ENCODE peak calls at places on chromosomes 1 and 21, in seven cellular contexts. W is ureter, N is GM13976, F is WTC11, J is GM03348, X is epithelial cell of esophagus, U is suprapubic skin. E is an unnamed sample.

GRCh38 chr1:85319931-85320330 is 43.5 kb upstream of the BCL10 start:
- DNase-seq in N (no peak), U (no peak), J (no peak), X (peak; percentile 75), F (no peak), W (no peak), E (no peak)

GRCh38 chr1:233075045-233075444 is 124.6 kb downstream of the NTPCR start:
- DNase-seq in W (no peak), X (peak; percentile 73), J (peak; percentile 57), F (no peak), N (no peak), U (no peak), E (no peak)

GRCh38 chr1:21503706-21504377 is 5.4 kb upstream of the ALPL start:
- DNase-seq in F (no peak), N (no peak), W (no peak), J (no peak), X (no peak), U (peak; percentile 24), E (no peak)

GRCh38 chr1:2547210-2548067 is 8.7 kb upstream of the TNFRSF14 start:
- DNase-seq in F (no peak), W (no peak), N (peak; percentile 77), J (no peak), X (no peak), U (no peak), E (peak; percentile 80)

GRCh38 chr1:8214501-8215173 is 103.3 kb upstream of the SLC45A1 start:
- DNase-seq in U (no peak), X (no peak), J (no peak), F (no peak), N (no peak), W (no peak), E (no peak)

GRCh38 chr1:179706339-179706941 is 36.7 kb upstream of the FAM163A start:
- DNase-seq in U (no peak), F (peak; percentile 53), N (peak; percentile 54), X (peak; percentile 67), W (peak; percentile 55), J (peak; percentile 67), E (peak; percentile 36)

GRCh38 chr1:53508056-53508990 is 49.1 kb downstream of the DMRTB1 start:
- DNase-seq in F (no peak), X (no peak), J (no peak), W (no peak), U (no peak), N (no peak), E (no peak)

GRCh38 chr1:68570859-68571258 is 74.0 kb upstream of the DEPDC1 start:
- DNase-seq in U (no peak), N (no peak), X (no peak), W (no peak), F (no peak), J (no peak), E (no peak)

GRCh38 chr1:23790696-23791433 is at the start of gene LYPLA2:
- DNase-seq in W (peak; percentile 95), U (peak; percentile 97), J (peak; percentile 94), N (peak; percentile 94), X (peak; percentile 92), F (peak; percentile 90), E (peak; percentile 87)

GRCh38 chr1:41876533-41877445 is 41.9 kb downstream of the HIVEP3 start:
- DNase-seq in N (peak; percentile 40), X (no peak), F (no peak), U (no peak), J (peak; percentile 48), W (no peak), E (no peak)

GRCh38 chr1:28313710-28314510 is 14.9 kb upstream of the MED18 start:
- DNase-seq in X (peak; percentile 85), W (peak; percentile 75), F (no peak), N (no peak), J (peak; percentile 74), U (peak; percentile 69), E (no peak)

GRCh38 chr1:234973426-234974250 is 155.0 kb downstream of the TOMM20 start:
- DNase-seq in W (no peak), J (no peak), X (no peak), F (no peak), U (no peak), N (no peak), E (no peak)

GRCh38 chr1:22508329-22508728 is 55.0 kb upstream of the EPHA8 start:
- DNase-seq in J (no peak), U (no peak), F (no peak), W (no peak), X (no peak), N (no peak), E (no peak)

GRCh38 chr1:41282679-41283317 is 40.7 kb upstream of the SCMH1 start:
- DNase-seq in W (no peak), F (peak; percentile 73), U (no peak), X (peak; percentile 34), N (peak; percentile 70), J (peak; percentile 82), E (peak; percentile 15)

GRCh38 chr1:198498881-198499280 is 41.6 kb downstream of the ATP6V1G3 start:
- DNase-seq in W (no peak), F (no peak), U (no peak), N (no peak), J (no peak), X (peak; percentile 72), E (no peak)

GRCh38 chr21:31554511-31555022 is 104.9 kb upstream of the SOD1 start:
- DNase-seq in F (no peak), J (peak; percentile 43), W (no peak), U (no peak), N (peak; percentile 64), X (peak; percentile 55), E (peak; percentile 43)

GRCh38 chr1:233281711-233282581 is 13.6 kb downstream of the PCNX2 start:
- DNase-seq in F (no peak), N (peak; percentile 33), J (peak; percentile 46), X (no peak), W (no peak), U (no peak), E (peak; percentile 29)

GRCh38 chr1:108009603-108010195 is 44.7 kb upstream of the VAV3 start:
- DNase-seq in X (peak; percentile 80), J (peak; percentile 24), F (no peak), U (no peak), W (no peak), N (no peak), E (no peak)

GRCh38 chr21:32383812-32384211 is 9.0 kb downstream of the URB1 start:
- DNase-seq in X (peak; percentile 30), N (no peak), U (no peak), W (no peak), J (no peak), F (no peak), E (no peak)

GRCh38 chr1:66478116-66478515 is 55.8 kb upstream of the SGIP1 start:
- DNase-seq in F (no peak), J (peak; percentile 83), X (peak; percentile 73), W (no peak), N (no peak), U (no peak), E (no peak)

GRCh38 chr1:5992814-5993552 is 758 bp upstream of the NPHP4 start:
- DNase-seq in F (no peak), N (peak; percentile 43), U (no peak), J (peak; percentile 64), W (no peak), X (peak; percentile 16), E (peak; percentile 52)

GRCh38 chr1:6586404-6586816 is 6.6 kb downstream of the ZBTB48 start:
- DNase-seq in U (no peak), F (no peak), J (no peak), W (no peak), X (no peak), N (no peak), E (no peak)

GRCh38 chr21:29379517-29380054 is 80.9 kb downstream of the BACH1 start:
- DNase-seq in U (no peak), F (no peak), J (no peak), N (no peak), W (no peak), X (no peak), E (no peak)

GRCh38 chr1:237007147-237007881 is 3.1 kb upstream of the MT1HL1 start:
- DNase-seq in X (no peak), F (no peak), N (no peak), J (no peak), W (no peak), U (no peak), E (no peak)

GRCh38 chr1:206685256-206685748 is 597 bp downstream of the MAPKAPK2 start:
- DNase-seq in F (no peak), N (peak; percentile 57), U (no peak), W (no peak), J (peak; percentile 78), X (peak; percentile 24), E (peak; percentile 71)

GRCh38 chr1:231091853-231092301 is 51.8 kb upstream of the FAM89A start:
- DNase-seq in F (peak; percentile 69), N (peak; percentile 38), X (peak; percentile 25), J (no peak), U (no peak), W (no peak), E (no peak)

GRCh38 chr1:18077657-18078215 is 29.9 kb upstream of the IGSF21 start:
- DNase-seq in N (no peak), X (no peak), U (no peak), W (no peak), F (no peak), J (no peak), E (no peak)

GRCh38 chr1:231793893-231794292 is 167.3 kb downstream of the DISC1 start:
- DNase-seq in J (no peak), N (no peak), W (no peak), U (no peak), X (no peak), F (no peak), E (no peak)

GRCh38 chr1:172742599-172743500 is 83.9 kb downstream of the FASLG start:
- DNase-seq in U (no peak), N (no peak), X (peak; percentile 63), F (no peak), J (peak; percentile 55), W (no peak), E (no peak)

GRCh38 chr1:52368383-52369172 is 2.6 kb upstream of the CC2D1B start:
- DNase-seq in J (peak; percentile 80), X (peak; percentile 92), W (peak; percentile 60), N (peak; percentile 74), U (no peak), F (peak; percentile 73), E (peak; percentile 75)

GRCh38 chr1:1048765-1049164 is 25.3 kb downstream of the RNF223 start:
- DNase-seq in N (no peak), U (no peak), F (no peak), W (no peak), J (no peak), X (no peak), E (no peak)

E was measured in GM06990.